ENCODE peak calls at places on chromosomes 16 and 17, in six cellular contexts. F, W, D, N, V and G are unnamed samples.

GRCh38 chr17:64146418-64147109 is 16.6 kb upstream of the ERN1 start:
- DNase-seq in D (peak; percentile 72), V (peak; percentile 68), W (peak; percentile 72), N (peak; percentile 73), F (peak; percentile 27), G (no peak)

GRCh38 chr16:69838417-69838990 is 76.4 kb downstream of the WWP2 start:
- DNase-seq in V (no peak), W (no peak), D (no peak), F (no peak), N (no peak), G (no peak)

GRCh38 chr16:54326266-54326662 is 39.7 kb upstream of the IRX3 start:
- DNase-seq in F (no peak), N (peak; percentile 36), D (peak; percentile 59), V (no peak), W (peak; percentile 40), G (peak; percentile 42)

GRCh38 chr17:55642741-55643140 is 79.9 kb downstream of the TMEM100 start:
- DNase-seq in V (no peak), W (no peak), D (no peak), N (no peak), F (no peak), G (no peak)

GRCh38 chr16:24668481-24669001 is 60.9 kb upstream of the TNRC6A start:
- DNase-seq in N (peak; percentile 70), F (peak; percentile 38), D (peak; percentile 87), V (no peak), W (peak; percentile 40), G (peak; percentile 77)

GRCh38 chr16:7361416-7362129 is 28.9 kb downstream of the RBFOX1 start:
- DNase-seq in V (no peak), W (no peak), N (no peak), F (no peak), D (no peak), G (no peak)

GRCh38 chr17:67460097-67460496 is 83.0 kb downstream of the PITPNC1 start:
- DNase-seq in V (no peak), W (no peak), F (no peak), D (no peak), N (no peak), G (no peak)

GRCh38 chr17:19579867-19580565 is 46.4 kb downstream of the SLC47A1 start:
- DNase-seq in V (no peak), N (peak; percentile 3), W (no peak), F (no peak), D (peak; percentile 17), G (no peak)

GRCh38 chr17:67400193-67400592 is 23.1 kb downstream of the PITPNC1 start:
- DNase-seq in D (no peak), F (no peak), N (no peak), W (no peak), V (no peak), G (no peak)

GRCh38 chr16:79213214-79213613 is 387.3 kb downstream of the MAF start:
- DNase-seq in D (no peak), N (no peak), W (no peak), V (no peak), F (no peak), G (no peak)

GRCh38 chr17:38550661-38551060 is 55.1 kb downstream of the SRCIN1 start:
- DNase-seq in D (peak; percentile 85), N (peak; percentile 73), W (peak; percentile 76), F (peak; percentile 11), V (no peak), G (no peak)

GRCh38 chr16:3835089-3835602 is 45.4 kb downstream of the CREBBP start:
- DNase-seq in N (no peak), F (no peak), V (no peak), D (no peak), W (no peak), G (no peak)

GRCh38 chr16:73066927-73067670 is 19.2 kb upstream of the ZFHX3 start:
- DNase-seq in W (peak; percentile 46), V (no peak), D (peak; percentile 65), N (peak; percentile 76), F (no peak), G (no peak)

GRCh38 chr16:11151156-11151904 is 104.7 kb downstream of the SOCS1 start:
- DNase-seq in V (no peak), N (no peak), D (no peak), F (no peak), W (no peak), G (no peak)

GRCh38 chr17:31251618-31252328 is 45.3 kb downstream of the OMG start:
- DNase-seq in F (no peak), N (no peak), D (no peak), W (no peak), V (no peak), G (no peak)

GRCh38 chr17:40854175-40854814 is 12.7 kb downstream of the KRT12 start:
- DNase-seq in W (peak; percentile 88), N (peak; percentile 89), V (no peak), F (peak; percentile 52), D (peak; percentile 90), G (peak; percentile 72)

GRCh38 chr17:61294777-61295176 is 104.9 kb upstream of the TBX2 start:
- DNase-seq in N (peak; percentile 82), D (peak; percentile 76), F (no peak), V (no peak), W (peak; percentile 39), G (peak; percentile 54)

GRCh38 chr17:82345151-82345976 is 11.8 kb upstream of the SECTM1 start:
- DNase-seq in F (no peak), V (no peak), D (no peak), N (no peak), W (no peak), G (no peak)

GRCh38 chr17:82342361-82343079 is 9.0 kb upstream of the SECTM1 start:
- DNase-seq in F (no peak), V (no peak), N (no peak), D (no peak), W (no peak), G (no peak)

GRCh38 chr17:82344175-82344907 is 10.8 kb upstream of the SECTM1 start:
- DNase-seq in D (no peak), W (no peak), N (no peak), V (no peak), F (no peak), G (no peak)

GRCh38 chr17:82346342-82347300 is 12.4 kb upstream of the TEX19 start:
- DNase-seq in F (no peak), D (no peak), W (no peak), N (no peak), V (no peak), G (no peak)

GRCh38 chr17:82343560-82343959 is 10.0 kb upstream of the SECTM1 start:
- DNase-seq in F (no peak), N (no peak), V (no peak), W (no peak), D (no peak), G (no peak)
- TF ChIP-seq CTCF in F (no peak), N (no peak), V (no peak), W (no peak), D (no peak), G (no peak)

GRCh38 chr16:81482329-81483063 is 37.9 kb downstream of the CMIP start:
- DNase-seq in V (no peak), W (no peak), F (no peak), N (no peak), D (no peak), G (no peak)
- TF ChIP-seq CTCF in V (no peak), W (no peak), F (no peak), N (no peak), D (no peak), G (no peak)

DNA sequence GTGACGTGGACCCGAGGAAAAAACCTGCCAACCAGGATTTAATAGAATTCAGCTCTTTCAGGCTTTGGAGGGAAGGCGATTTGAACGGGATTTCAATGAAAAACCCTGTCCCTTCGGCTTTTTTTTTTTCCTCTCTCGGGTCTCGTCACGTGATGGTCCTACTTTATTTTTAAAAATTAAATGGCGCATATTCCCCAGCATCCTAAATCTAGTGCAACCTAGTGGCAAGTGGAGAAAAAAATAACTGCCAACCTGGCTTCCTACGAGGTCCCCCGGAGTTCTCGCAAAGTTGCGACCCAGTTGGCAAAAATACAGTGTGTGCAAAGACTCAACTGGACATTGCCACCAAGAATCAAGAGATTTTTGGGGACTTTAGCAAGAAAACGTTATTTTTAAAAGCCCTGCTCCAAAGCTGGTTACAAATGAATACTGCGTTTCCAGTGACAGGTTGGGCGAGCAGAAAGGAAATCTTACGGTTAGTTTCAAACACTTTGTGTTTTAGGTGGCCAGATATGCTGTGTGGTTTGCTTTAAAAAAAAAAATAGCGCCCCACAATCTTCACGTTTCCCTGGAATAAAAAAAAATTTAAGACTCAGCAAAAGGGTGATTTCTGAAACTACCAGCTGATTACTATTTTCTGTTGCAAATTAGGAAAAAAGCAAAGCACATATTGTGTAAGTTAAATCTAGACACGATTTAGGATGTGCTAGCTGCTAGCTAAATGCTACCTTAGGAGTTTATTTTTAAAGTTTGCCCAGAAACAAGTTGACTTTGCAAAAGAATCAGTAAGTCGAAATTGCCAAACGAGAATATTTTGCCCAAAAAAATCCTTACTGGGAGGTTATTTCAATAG is 725 bp upstream of the MARF1 start:
- DNase-seq in D (peak; percentile 60), N (peak; percentile 75), F (no peak), W (peak; percentile 79), V (no peak), G (no peak)
- TF ChIP-seq CTCF in D (peak; percentile 51), N (peak; percentile 58), F (peak; percentile 50), W (peak; percentile 67), V (peak; percentile 49), G (peak; percentile 43)

DNA sequence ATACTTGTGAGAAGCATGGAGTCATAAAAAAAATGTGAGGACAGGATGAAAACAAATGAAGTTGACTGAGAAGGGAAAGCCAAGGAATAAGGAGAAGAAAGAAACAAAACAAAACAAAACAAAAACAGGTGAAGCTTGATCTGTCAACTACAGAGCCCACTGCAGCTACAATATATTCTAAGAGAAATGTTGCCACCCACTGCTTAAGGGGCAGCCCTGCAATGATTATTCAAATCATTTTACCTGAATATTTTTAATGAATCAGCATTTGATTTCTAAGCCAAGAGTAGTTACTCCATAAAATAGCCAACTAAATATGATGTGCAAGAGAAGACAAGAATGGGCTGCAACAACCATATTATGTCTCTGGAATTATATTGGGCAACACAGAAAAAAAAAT is 252.0 kb upstream of the KIF2B start:
- DNase-seq in D (no peak), V (no peak), N (no peak), W (no peak), F (no peak), G (no peak)
- TF ChIP-seq CTCF in D (no peak), V (no peak), N (no peak), W (no peak), F (no peak), G (no peak)